ENCODE peak calls at places on chromosomes 3 and 15, in seven cellular contexts. R is K562, E is HepG2, L is HCT116, Q is H1, N is SK-N-SH, V is GM12878. T is an unnamed sample.

GRCh38 chr15:25787855-25788521 is 75.1 kb downstream of the ATP10A start:
- DNase-seq in R (no peak), E (peak; percentile 50), L (no peak), Q (no peak), N (no peak), V (no peak), T (no peak)

GRCh38 chr15:63072809-63073277 is 30.3 kb downstream of the TPM1 start:
- DNase-seq in R (no peak), E (no peak), L (no peak), Q (no peak), N (no peak), V (no peak), T (no peak)

GRCh38 chr15:64896371-64897069 is 15.2 kb upstream of the ANKDD1A start:
- DNase-seq in R (no peak), E (no peak), L (no peak), Q (no peak), N (no peak), V (no peak), T (no peak)

GRCh38 chr3:122362026-122362425 is 21.0 kb downstream of the MIX23 start:
- DNase-seq in R (no peak), E (no peak), L (no peak), Q (no peak), N (no peak), V (no peak), T (no peak)

GRCh38 chr3:194046995-194047681 is 88.8 kb upstream of the HES1 start:
- DNase-seq in R (no peak), E (no peak), L (no peak), Q (no peak), N (peak; percentile 38), V (no peak), T (no peak)

GRCh38 chr15:65638681-65639089 is 16.9 kb downstream of the SLC24A1 start:
- DNase-seq in R (peak; percentile 86), E (peak; percentile 57), L (peak; percentile 65), Q (no peak), N (peak; percentile 79), V (peak; percentile 28), T (peak; percentile 89)

GRCh38 chr15:37105795-37106333 is 5.5 kb upstream of the MEIS2 start:
- DNase-seq in R (no peak), E (no peak), L (no peak), Q (no peak), N (no peak), V (no peak), T (no peak)

GRCh38 chr3:72694398-72694797 is 153.8 kb downstream of the SHQ1 start:
- DNase-seq in R (no peak), E (no peak), L (no peak), Q (no peak), N (no peak), V (no peak), T (no peak)

GRCh38 chr15:39411102-39411989 is 169.5 kb upstream of the THBS1 start:
- DNase-seq in R (no peak), E (no peak), L (no peak), Q (no peak), N (no peak), V (peak; percentile 78), T (peak; percentile 33)

GRCh38 chr3:16825617-16826204 is 59.0 kb upstream of the PLCL2 start:
- DNase-seq in R (no peak), E (no peak), L (no peak), Q (no peak), N (no peak), V (no peak), T (no peak)

GRCh38 chr3:43765417-43766030 is 74.8 kb downstream of the ABHD5 start:
- DNase-seq in R (no peak), E (no peak), L (no peak), Q (no peak), N (no peak), V (no peak), T (no peak)

GRCh38 chr3:175885196-175885766 is 1026.1 kb downstream of the NAALADL2 start:
- DNase-seq in R (no peak), E (no peak), L (no peak), Q (no peak), N (no peak), V (no peak), T (no peak)

GRCh38 chr3:107366766-107367165 is 10.5 kb upstream of the CCDC54 start:
- DNase-seq in R (peak; percentile 25), E (no peak), L (no peak), Q (no peak), N (no peak), V (no peak), T (no peak)

GRCh38 chr3:149340310-149340933 is 7.0 kb upstream of the TM4SF18 start:
- DNase-seq in R (no peak), E (peak; percentile 38), L (no peak), Q (no peak), N (no peak), V (no peak), T (no peak)

GRCh38 chr15:99492716-99493115 is 73.1 kb upstream of the MEF2A start:
- DNase-seq in R (no peak), E (no peak), L (no peak), Q (no peak), N (no peak), V (no peak), T (no peak)

GRCh38 chr15:23415321-23415865 is 31.6 kb downstream of the GOLGA6L2 start:
- DNase-seq in R (no peak), E (no peak), L (no peak), Q (no peak), N (no peak), V (no peak), T (no peak)

GRCh38 chr15:22227411-22227810 is 147.1 kb downstream of the OR4M2 start:
- DNase-seq in R (no peak), E (no peak), L (no peak), Q (no peak), N (no peak), V (no peak), T (no peak)

GRCh38 chr3:42755681-42756578 is 17.1 kb downstream of the CCDC13 start:
- DNase-seq in R (peak; percentile 71), E (peak; percentile 91), L (no peak), Q (peak; percentile 52), N (peak; percentile 59), V (no peak), T (no peak)

GRCh38 chr3:159776779-159777178 is 211.9 kb upstream of the IL12A start:
- DNase-seq in R (no peak), E (no peak), L (no peak), Q (no peak), N (no peak), V (no peak), T (no peak)

GRCh38 chr3:24493951-24494615 is 567 bp downstream of the THRB start:
- DNase-seq in R (peak; percentile 64), E (peak; percentile 71), L (no peak), Q (peak; percentile 70), N (peak; percentile 74), V (no peak), T (peak; percentile 64)

GRCh38 chr3:40661285-40661684 is 136.5 kb downstream of the ZNF621 start:
- DNase-seq in R (no peak), E (no peak), L (no peak), Q (no peak), N (no peak), V (no peak), T (no peak)

GRCh38 chr3:10644189-10644588 is 138.8 kb upstream of the ATP2B2 start:
- DNase-seq in R (no peak), E (no peak), L (no peak), Q (no peak), N (no peak), V (no peak), T (no peak)

GRCh38 chr3:168877899-168878298 is 782.2 kb upstream of the GOLIM4 start:
- DNase-seq in R (no peak), E (no peak), L (no peak), Q (no peak), N (no peak), V (no peak), T (peak; percentile 81)

GRCh38 chr15:79539426-79539825 is 107.3 kb downstream of the MINAR1 start:
- DNase-seq in R (no peak), E (no peak), L (no peak), Q (no peak), N (no peak), V (no peak), T (no peak)

GRCh38 chr15:29969587-29970401 is 113.0 kb upstream of the GOLGA8J start:
- DNase-seq in R (no peak), E (no peak), L (no peak), Q (no peak), N (no peak), V (no peak), T (no peak)

GRCh38 chr3:60046212-60046611 is 996.4 kb upstream of the CFAP20DC start:
- DNase-seq in R (no peak), E (no peak), L (no peak), Q (no peak), N (no peak), V (no peak), T (no peak)
- TF ChIP-seq JUND in R (no peak), E (no peak), L (no peak), Q (no peak), N (no peak), V (no peak), T (no peak)

DNA sequence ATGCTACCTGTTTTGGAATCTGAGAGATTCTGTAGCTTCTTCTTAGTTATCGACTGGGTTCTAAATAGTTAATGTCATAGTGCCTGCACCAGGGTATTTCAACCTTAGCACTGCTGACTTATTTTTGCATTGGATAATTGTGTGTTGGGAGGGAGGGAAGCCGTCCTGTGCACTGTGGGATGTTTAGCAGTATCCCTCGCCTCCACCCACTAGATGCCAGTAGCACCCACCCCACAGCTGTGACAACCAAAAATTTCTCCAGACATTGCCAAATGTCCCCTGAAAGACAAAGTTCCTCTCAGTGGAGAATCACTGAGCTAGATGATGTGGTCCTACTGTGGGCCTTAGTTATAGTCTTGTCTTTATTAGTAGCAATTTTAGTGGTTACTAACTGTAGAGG is 88.3 kb downstream of the TGFBR2 start:
- DNase-seq in R (no peak), E (no peak), L (no peak), Q (no peak), N (no peak), V (no peak), T (no peak)
- TF ChIP-seq JUND in R (no peak), E (no peak), L (no peak), Q (no peak), N (no peak), V (no peak), T (no peak)

GRCh38 chr3:58234516-58234931 is 3.1 kb upstream of the ABHD6 start:
- DNase-seq in R (no peak), E (peak; percentile 52), L (no peak), Q (no peak), N (no peak), V (no peak), T (no peak)
- TF ChIP-seq JUND in R (no peak), E (no peak), L (peak; percentile 15), Q (no peak), N (no peak), V (no peak), T (no peak)

GRCh38 chr15:45612790-45613415 is 21.9 kb upstream of the SQOR start:
- DNase-seq in R (no peak), E (no peak), L (no peak), Q (no peak), N (no peak), V (no peak), T (no peak)

GRCh38 chr15:45616901-45617323 is 17.9 kb upstream of the SQOR start:
- DNase-seq in R (no peak), E (no peak), L (no peak), Q (no peak), N (no peak), V (no peak), T (no peak)

GRCh38 chr15:45606841-45607240 is 19.7 kb downstream of the BLOC1S6 start:
- DNase-seq in R (no peak), E (no peak), L (no peak), Q (no peak), N (no peak), V (no peak), T (no peak)

GRCh38 chr15:45606413-45606812 is 19.2 kb downstream of the BLOC1S6 start:
- DNase-seq in R (no peak), E (no peak), L (no peak), Q (no peak), N (no peak), V (no peak), T (no peak)

GRCh38 chr15:45611305-45611704 is 23.5 kb upstream of the SQOR start:
- DNase-seq in R (peak; percentile 24), E (peak; percentile 12), L (no peak), Q (no peak), N (peak; percentile 32), V (no peak), T (peak; percentile 39)
- TF ChIP-seq JUND in R (no peak), E (no peak), L (no peak), Q (no peak), N (no peak), V (no peak), T (no peak)